ENCODE peak calls at places on chromosomes 6 and 20, in five cellular contexts. F is WTC11, V is A549, I is HCT116, Y is heart right ventricle. D is an unnamed sample.

GRCh38 chr6:153090241-153090930 is 40.7 kb downstream of the RGS17 start:
- DNase-seq in F (no peak), V (no peak), I (peak), Y (no peak), D (no peak)

GRCh38 chr20:57498425-57499400 is 26.2 kb downstream of the CTCFL start:
- DNase-seq in F (peak), V (no peak), I (peak), Y (no peak), D (peak)

GRCh38 chr20:62819494-62820174 is 2.8 kb downstream of the COL9A3 start:
- DNase-seq in F (no peak), V (no peak), I (no peak), Y (no peak), D (peak)

GRCh38 chr20:732727-733126 is 35.6 kb downstream of the SLC52A3 start:
- DNase-seq in F (no peak), V (no peak), I (no peak), Y (no peak), D (no peak)

GRCh38 chr20:60718743-60719142 is 533.3 kb upstream of the CDH4 start:
- DNase-seq in F (peak), V (no peak), I (no peak), Y (no peak), D (no peak)

GRCh38 chr6:1322725-1323219 is 10.9 kb downstream of the FOXQ1 start:
- DNase-seq in F (no peak), V (no peak), I (no peak), Y (no peak), D (no peak)

GRCh38 chr6:136887899-136888298 is 34.2 kb upstream of the SLC35D3 start:
- DNase-seq in F (no peak), V (no peak), I (no peak), Y (no peak), D (no peak)

GRCh38 chr6:42163941-42164340 is 9.2 kb upstream of the GUCA1A start:
- DNase-seq in F (no peak), V (no peak), I (no peak), Y (no peak), D (no peak)

DNA sequence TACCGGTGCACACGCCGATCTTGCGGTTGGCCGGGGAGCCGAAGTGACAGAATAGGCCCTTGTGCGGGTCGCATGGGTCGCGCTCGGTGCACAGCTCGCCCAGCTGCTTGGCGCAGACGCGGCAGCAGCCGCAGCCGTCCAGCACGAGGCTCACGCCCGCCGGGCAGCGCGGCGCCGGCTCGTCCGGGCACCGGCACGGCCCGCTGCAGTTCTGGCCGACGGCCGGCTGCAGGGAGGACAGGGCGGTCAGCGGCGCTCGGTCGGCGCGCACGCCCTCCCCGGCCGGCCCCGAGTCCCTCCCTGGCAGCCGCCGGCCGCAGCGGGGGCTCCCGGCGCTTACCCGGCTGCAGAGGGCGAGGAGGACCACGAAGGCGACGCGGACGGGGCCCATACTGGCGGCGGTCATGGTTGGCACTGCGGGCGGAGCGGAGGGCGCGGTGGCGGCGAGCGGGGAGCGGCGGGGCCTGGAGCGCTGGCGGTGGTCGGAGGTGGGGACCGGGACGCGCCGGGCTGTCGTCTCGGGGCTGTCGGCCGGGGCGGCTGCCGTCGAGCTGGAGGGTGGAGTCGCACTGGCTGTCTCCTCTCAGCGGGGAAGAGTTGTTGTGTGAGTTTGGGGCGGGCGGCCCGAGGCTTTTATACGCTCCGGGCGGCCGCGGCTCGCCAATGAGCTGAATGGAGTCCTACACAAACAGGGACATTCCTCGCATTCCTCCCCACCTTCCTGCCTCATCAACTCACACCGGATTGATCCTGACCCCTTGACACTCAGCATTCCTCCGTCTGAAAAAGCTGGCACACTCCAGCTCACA is at the start of gene CCN2:
- DNase-seq in F (peak), V (peak), I (peak), Y (peak), D (peak)
- TF ChIP-seq CTCF in F (no peak), V (no peak), I (no peak), Y (no peak), D (no peak)

GRCh38 chr20:46712056-46712636 is 2.7 kb downstream of the SLC2A10 start:
- DNase-seq in F (no peak), V (no peak), I (no peak), Y (no peak), D (no peak)

GRCh38 chr20:46708172-46708860 is 1.1 kb upstream of the SLC2A10 start:
- DNase-seq in F (peak), V (no peak), I (no peak), Y (no peak), D (peak)

GRCh38 chr20:46709055-46709458 is 392 bp upstream of the SLC2A10 start:
- DNase-seq in F (no peak), V (no peak), I (no peak), Y (no peak), D (no peak)

GRCh38 chr20:46710149-46710913 is 882 bp downstream of the SLC2A10 start:
- DNase-seq in F (no peak), V (no peak), I (no peak), Y (no peak), D (no peak)

GRCh38 chr20:46709459-46710148 is at the start of gene SLC2A10:
- DNase-seq in F (peak), V (no peak), I (no peak), Y (peak), D (peak)
- TF ChIP-seq CTCF in F (no peak), V (no peak), I (no peak), Y (peak), D (no peak)

GRCh38 chr20:35620818-35621559 is 5.4 kb downstream of the SPAG4 start:
- DNase-seq in F (no peak), V (no peak), I (no peak), Y (no peak), D (no peak)

GRCh38 chr20:35619196-35620095 is 3.8 kb downstream of the SPAG4 start:
- DNase-seq in F (peak), V (peak), I (peak), Y (peak), D (peak)

GRCh38 chr20:35618032-35618371 is 2.4 kb downstream of the SPAG4 start:
- DNase-seq in F (no peak), V (no peak), I (no peak), Y (no peak), D (no peak)

GRCh38 chr20:35618372-35619131 is 2.9 kb downstream of the SPAG4 start:
- DNase-seq in F (peak), V (peak), I (no peak), Y (peak), D (peak)

DNA sequence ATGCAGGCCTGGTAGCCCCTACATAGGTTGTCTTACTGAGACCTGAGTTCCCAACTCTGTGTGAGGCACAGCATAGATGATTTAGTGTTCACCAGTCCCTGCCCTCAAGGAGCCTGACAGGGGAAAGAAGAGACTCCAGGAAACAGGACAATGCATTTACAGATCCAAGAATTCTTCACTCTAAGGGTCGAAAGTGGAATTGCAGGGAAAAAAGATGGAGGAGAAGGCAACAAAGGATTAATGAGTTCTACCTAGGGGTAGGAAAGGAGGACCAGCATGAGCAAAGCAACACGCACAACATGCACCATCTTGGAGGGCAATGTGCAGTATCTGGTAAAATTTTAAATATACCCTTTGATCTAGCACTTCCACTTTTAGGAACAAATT is 5.9 kb downstream of the SPAG4 start:
- DNase-seq in F (no peak), V (no peak), I (no peak), Y (no peak), D (no peak)
- TF ChIP-seq CTCF in F (no peak), V (no peak), I (peak), Y (no peak), D (peak)

GRCh38 chr6:16777794-16778193 is 16.5 kb upstream of the ATXN1 start:
- DNase-seq in F (no peak), V (no peak), I (no peak), Y (no peak), D (no peak)

GRCh38 chr6:16778521-16778920 is 17.3 kb upstream of the ATXN1 start:
- DNase-seq in F (no peak), V (no peak), I (no peak), Y (no peak), D (no peak)

GRCh38 chr6:16773376-16773775 is 12.1 kb upstream of the ATXN1 start:
- DNase-seq in F (no peak), V (no peak), I (no peak), Y (no peak), D (no peak)

GRCh38 chr6:16774437-16774836 is 13.2 kb upstream of the ATXN1 start:
- DNase-seq in F (no peak), V (no peak), I (no peak), Y (no peak), D (no peak)

DNA sequence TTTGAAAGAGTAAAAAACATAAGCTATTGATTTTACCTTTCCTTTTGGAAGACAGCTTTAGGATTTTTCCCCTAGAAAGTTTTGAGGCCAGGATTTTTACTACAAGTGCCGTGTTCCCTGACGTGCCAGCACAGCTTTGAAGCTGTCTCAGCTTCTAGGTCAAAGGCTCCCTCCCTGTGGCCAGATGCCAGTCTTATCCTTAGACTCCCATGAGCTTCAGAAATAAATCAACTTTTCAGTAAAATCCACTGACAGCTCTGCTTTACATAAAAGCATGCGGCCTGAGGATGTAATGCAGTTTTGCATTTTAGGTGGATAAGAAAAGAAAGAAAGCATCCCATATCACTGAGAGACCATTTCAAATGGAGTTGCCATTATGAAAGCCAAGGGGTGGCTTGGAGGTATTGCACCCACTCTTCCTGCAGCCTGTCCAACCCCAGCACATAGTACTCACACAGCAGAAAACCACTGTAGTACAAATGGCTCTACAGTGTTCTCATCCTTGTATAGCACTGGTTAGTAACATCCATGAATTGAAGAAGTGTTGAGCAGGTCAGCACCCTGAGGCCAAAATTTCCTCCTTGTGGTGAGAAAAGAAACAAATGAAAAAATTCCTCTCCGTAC is 15.2 kb upstream of the ATXN1 start:
- DNase-seq in F (no peak), V (no peak), I (no peak), Y (no peak), D (no peak)
- TF ChIP-seq CTCF in F (no peak), V (no peak), I (peak), Y (no peak), D (no peak)

GRCh38 chr6:18514180-18514579 is 127.0 kb downstream of the RNF144B start:
- DNase-seq in F (no peak), V (no peak), I (no peak), Y (no peak), D (no peak)

GRCh38 chr6:18513253-18513798 is 126.2 kb downstream of the RNF144B start:
- DNase-seq in F (no peak), V (no peak), I (no peak), Y (no peak), D (no peak)

GRCh38 chr6:18510644-18511033 is 123.5 kb downstream of the RNF144B start:
- DNase-seq in F (no peak), V (no peak), I (no peak), Y (no peak), D (no peak)

GRCh38 chr6:18509871-18510643 is 122.9 kb downstream of the RNF144B start:
- DNase-seq in F (no peak), V (no peak), I (no peak), Y (no peak), D (no peak)

DNA sequence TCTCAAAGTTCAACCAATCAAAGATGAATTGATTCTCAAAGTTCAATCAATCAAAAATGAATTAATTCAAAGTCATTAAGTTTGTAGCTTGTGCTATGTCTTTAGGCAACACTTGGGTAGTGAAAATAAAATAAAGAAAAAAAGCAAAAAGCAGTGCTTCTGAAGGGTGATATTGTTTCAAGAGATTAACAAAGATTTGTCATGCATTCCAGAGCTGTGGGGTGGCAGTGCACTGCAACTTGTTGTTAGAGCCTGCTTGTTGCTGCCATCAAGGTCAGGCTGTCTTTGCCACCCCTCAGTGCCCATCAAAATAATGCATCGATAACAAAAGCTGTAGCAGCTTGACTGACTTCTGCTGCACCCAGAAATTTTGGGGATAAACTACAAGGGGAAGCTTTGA is 128.6 kb downstream of the RNF144B start:
- DNase-seq in F (no peak), V (no peak), I (no peak), Y (no peak), D (no peak)
- TF ChIP-seq CTCF in F (no peak), V (no peak), I (no peak), Y (no peak), D (no peak)

DNA sequence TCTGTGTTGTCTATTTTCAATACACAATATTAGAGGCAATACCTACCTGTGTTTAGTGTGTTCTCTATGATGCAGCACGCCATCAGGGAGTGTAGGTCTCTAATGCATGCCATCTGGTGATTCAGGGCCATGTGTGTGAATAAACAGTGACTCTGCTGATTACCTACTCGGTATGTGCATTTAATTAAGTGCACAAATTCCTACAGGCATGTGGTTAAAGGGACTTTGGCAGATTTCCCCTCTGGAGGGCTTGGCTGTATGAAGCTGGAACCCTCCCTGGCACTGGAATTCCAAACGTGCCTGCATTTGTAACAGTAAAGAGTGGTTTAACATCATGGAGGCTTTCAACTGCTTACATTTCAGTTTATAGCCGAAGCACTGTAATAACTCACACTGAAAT is 401.5 kb upstream of the SASH1 start:
- DNase-seq in F (peak), V (no peak), I (no peak), Y (no peak), D (no peak)
- TF ChIP-seq CTCF in F (no peak), V (no peak), I (no peak), Y (no peak), D (no peak)